ENCODE peak calls at places on chromosomes 7 and 10, in eight cellular contexts. One of them, this sample, is unnamed. For H3K27me3, the result is how much of the 10 kb centered on the place peaks cover.

GRCh38 chr10:10831085-10831484 is 186.6 kb upstream of the CELF2 start:
- DNase-seq in upper lobe of left lung: no peak
- DNase-seq in HL-60: no peak
- DNase-seq in transverse colon: peak
- DNase-seq in adrenal gland: peak
- DNase-seq in fibroblast of lung: peak
- DNase-seq in MM.1S: no peak
- DNase-seq in Caco-2: no peak
- DNase-seq in this sample: no peak

GRCh38 chr10:98367626-98368451 is 47.1 kb downstream of the PYROXD2 start:
- DNase-seq in fibroblast of lung: no peak
- DNase-seq in HL-60: no peak
- DNase-seq in adrenal gland: no peak
- DNase-seq in upper lobe of left lung: peak
- DNase-seq in Caco-2: no peak
- DNase-seq in transverse colon: no peak
- DNase-seq in MM.1S: no peak
- DNase-seq in this sample: no peak

GRCh38 chr7:39810204-39810642 is 139.8 kb upstream of the CDK13 start:
- DNase-seq in MM.1S: no peak
- DNase-seq in upper lobe of left lung: no peak
- DNase-seq in adrenal gland: no peak
- DNase-seq in fibroblast of lung: no peak
- DNase-seq in transverse colon: no peak
- DNase-seq in Caco-2: peak
- DNase-seq in HL-60: no peak
- DNase-seq in this sample: no peak

GRCh38 chr7:6026917-6027316 is 4.3 kb upstream of the ANKRD61 start:
- DNase-seq in MM.1S: no peak
- DNase-seq in adrenal gland: no peak
- DNase-seq in HL-60: no peak
- DNase-seq in upper lobe of left lung: no peak
- DNase-seq in transverse colon: no peak
- DNase-seq in Caco-2: no peak
- DNase-seq in fibroblast of lung: no peak
- DNase-seq in this sample: no peak

GRCh38 chr10:78451592-78451991 is 417.9 kb downstream of the RPS24 start:
- DNase-seq in MM.1S: no peak
- DNase-seq in fibroblast of lung: no peak
- DNase-seq in Caco-2: no peak
- DNase-seq in upper lobe of left lung: no peak
- DNase-seq in transverse colon: no peak
- DNase-seq in HL-60: no peak
- DNase-seq in adrenal gland: peak
- DNase-seq in this sample: no peak

GRCh38 chr7:5470721-5471311 is 47.2 kb upstream of the TNRC18 start:
- DNase-seq in MM.1S: no peak
- DNase-seq in upper lobe of left lung: peak
- DNase-seq in HL-60: no peak
- DNase-seq in fibroblast of lung: peak
- DNase-seq in transverse colon: no peak
- DNase-seq in Caco-2: no peak
- DNase-seq in adrenal gland: peak
- DNase-seq in this sample: no peak

GRCh38 chr10:78543749-78544446 is 510.2 kb downstream of the RPS24 start:
- DNase-seq in fibroblast of lung: peak
- DNase-seq in transverse colon: peak
- DNase-seq in HL-60: no peak
- DNase-seq in adrenal gland: peak
- DNase-seq in MM.1S: no peak
- DNase-seq in Caco-2: no peak
- DNase-seq in upper lobe of left lung: no peak
- DNase-seq in this sample: no peak

GRCh38 chr10:93436577-93436976 is 45.6 kb downstream of the MYOF start:
- DNase-seq in upper lobe of left lung: no peak
- DNase-seq in adrenal gland: peak
- DNase-seq in transverse colon: peak
- DNase-seq in MM.1S: no peak
- DNase-seq in fibroblast of lung: peak
- DNase-seq in HL-60: no peak
- DNase-seq in Caco-2: no peak
- DNase-seq in this sample: no peak

GRCh38 chr7:69840248-69840647 is 242.0 kb downstream of the AUTS2 start:
- DNase-seq in fibroblast of lung: no peak
- DNase-seq in MM.1S: no peak
- DNase-seq in upper lobe of left lung: no peak
- DNase-seq in transverse colon: no peak
- DNase-seq in HL-60: no peak
- DNase-seq in adrenal gland: no peak
- DNase-seq in Caco-2: no peak
- DNase-seq in this sample: no peak
- H3K4me3 ChIP-seq in fibroblast of lung: no peak
- H3K4me3 ChIP-seq in MM.1S: no peak
- H3K4me3 ChIP-seq in upper lobe of left lung: no peak
- H3K4me3 ChIP-seq in transverse colon: no peak
- H3K4me3 ChIP-seq in HL-60: no peak
- H3K4me3 ChIP-seq in adrenal gland: no peak
- H3K4me3 ChIP-seq in Caco-2: no peak
- H3K4me3 ChIP-seq in this sample: no peak

GRCh38 chr7:129781128-129781855 is 169.8 kb downstream of the NRF1 start:
- DNase-seq in MM.1S: peak
- DNase-seq in Caco-2: no peak
- DNase-seq in HL-60: no peak
- DNase-seq in transverse colon: no peak
- DNase-seq in upper lobe of left lung: no peak
- DNase-seq in adrenal gland: no peak
- DNase-seq in fibroblast of lung: no peak
- DNase-seq in this sample: no peak
- H3K27me3 ChIP-seq in MM.1S: under half
- H3K27me3 ChIP-seq in Caco-2: under half
- H3K27me3 ChIP-seq in HL-60: half or more
- H3K27me3 ChIP-seq in transverse colon: half or more
- H3K27me3 ChIP-seq in upper lobe of left lung: under half
- H3K27me3 ChIP-seq in adrenal gland: half or more
- H3K27me3 ChIP-seq in fibroblast of lung: half or more
- H3K27me3 ChIP-seq in this sample: under half

GRCh38 chr7:10022480-10022879 is 951.2 kb upstream of the PHF14 start:
- DNase-seq in transverse colon: no peak
- DNase-seq in MM.1S: no peak
- DNase-seq in fibroblast of lung: no peak
- DNase-seq in HL-60: no peak
- DNase-seq in adrenal gland: no peak
- DNase-seq in Caco-2: no peak
- DNase-seq in upper lobe of left lung: no peak
- DNase-seq in this sample: no peak
- TF ChIP-seq CTCF in transverse colon: no peak
- TF ChIP-seq CTCF in MM.1S: no peak
- TF ChIP-seq CTCF in fibroblast of lung: no peak
- TF ChIP-seq CTCF in HL-60: no peak
- TF ChIP-seq CTCF in adrenal gland: no peak
- TF ChIP-seq CTCF in Caco-2: no peak
- TF ChIP-seq CTCF in upper lobe of left lung: no peak
- TF ChIP-seq CTCF in this sample: no peak

DNA sequence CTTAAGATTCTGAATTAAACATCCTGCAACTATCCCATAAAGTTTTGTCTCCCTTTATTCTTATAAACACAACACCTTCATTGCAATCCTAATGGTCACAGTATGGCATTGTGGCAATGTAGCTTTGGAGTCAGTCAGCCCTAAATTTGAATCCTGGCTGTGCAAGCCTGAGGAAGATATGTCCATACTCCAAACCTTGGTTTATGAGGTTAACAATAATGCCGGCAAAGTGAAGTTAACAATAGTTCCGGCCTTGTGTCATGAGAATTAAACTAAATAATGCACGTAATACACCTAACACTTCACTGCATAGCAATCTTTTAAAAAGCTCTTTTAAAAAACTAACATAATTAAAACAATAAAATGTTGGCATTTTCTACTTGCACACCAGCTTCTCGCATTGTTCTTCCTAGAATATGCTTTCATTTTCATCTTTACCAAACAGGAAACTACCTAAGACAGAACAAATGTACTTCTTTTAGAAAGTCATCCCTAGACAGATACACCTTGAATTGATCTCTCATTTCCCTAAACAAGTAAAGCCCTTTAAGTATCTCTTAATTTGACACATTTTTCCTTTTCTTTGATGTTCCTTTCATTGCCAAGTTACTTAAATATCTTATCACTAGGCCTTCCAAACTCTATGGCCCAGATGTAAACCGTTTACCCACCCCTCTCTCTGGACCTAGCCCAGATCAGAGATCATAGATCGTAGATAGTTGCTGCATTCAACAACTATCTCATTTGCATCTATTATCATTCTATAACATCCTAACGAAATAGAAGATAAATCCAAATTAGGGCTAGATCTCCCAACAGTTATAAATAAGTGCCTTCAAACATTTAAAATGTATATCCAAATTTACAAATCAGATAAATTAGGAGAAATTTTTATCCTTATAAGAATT is 66.7 kb downstream of the CREB3L2 start:
- DNase-seq in upper lobe of left lung: no peak
- DNase-seq in HL-60: no peak
- DNase-seq in fibroblast of lung: no peak
- DNase-seq in transverse colon: no peak
- DNase-seq in MM.1S: peak
- DNase-seq in Caco-2: no peak
- DNase-seq in adrenal gland: no peak
- DNase-seq in this sample: peak
- H3K4me3 ChIP-seq in upper lobe of left lung: peak
- H3K4me3 ChIP-seq in HL-60: peak
- H3K4me3 ChIP-seq in fibroblast of lung: no peak
- H3K4me3 ChIP-seq in transverse colon: peak
- H3K4me3 ChIP-seq in MM.1S: peak
- H3K4me3 ChIP-seq in Caco-2: no peak
- H3K4me3 ChIP-seq in adrenal gland: no peak
- H3K4me3 ChIP-seq in this sample: peak

This sample was measured in GM06990.